ENCODE peak calls at places on chromosomes 16 and 17, in six cellular contexts. J is AG08396, D is ecto neural progenitor cell, T is PC-9, P is neural crest cell, Q is iPS DF 6.9. A is an unnamed sample.

GRCh38 chr17:33520404-33521032 is 227.4 kb upstream of the ASIC2 start:
- DNase-seq in J (no peak), P (peak; percentile 86), D (peak; percentile 90), Q (peak; percentile 48), T (peak; percentile 21), A (peak; percentile 18)

GRCh38 chr17:50044483-50044882 is 11.4 kb upstream of the ITGA3 start:
- DNase-seq in J (no peak), T (no peak), D (no peak), Q (no peak), P (no peak), A (no peak)

GRCh38 chr17:78332530-78332929 is 27.3 kb downstream of the SOCS3 start:
- DNase-seq in T (no peak), J (no peak), P (no peak), Q (no peak), D (no peak), A (no peak)

GRCh38 chr17:63440770-63441335 is 5.3 kb downstream of the CYB561 start:
- DNase-seq in J (no peak), P (no peak), D (no peak), Q (no peak), T (no peak), A (no peak)

GRCh38 chr17:77142689-77143088 is 1.9 kb downstream of the SEC14L1 start:
- DNase-seq in P (no peak), D (no peak), T (no peak), Q (no peak), J (no peak), A (no peak)

GRCh38 chr17:42179911-42180410 is 981 bp downstream of the KCNH4 start:
- DNase-seq in J (peak; percentile 75), T (no peak), Q (no peak), P (peak; percentile 66), D (peak; percentile 87), A (peak; percentile 34)

GRCh38 chr17:76726766-76727718 is at the start of gene METTL23:
- DNase-seq in J (peak; percentile 85), D (peak; percentile 88), Q (no peak), T (peak; percentile 70), P (peak; percentile 61), A (no peak)

GRCh38 chr16:82038941-82039340 is 3.9 kb downstream of the HSD17B2 start:
- DNase-seq in J (no peak), D (no peak), T (no peak), P (no peak), Q (no peak), A (no peak)

GRCh38 chr17:82913304-82914043 is 73.7 kb upstream of the ZNF750 start:
- DNase-seq in P (no peak), J (no peak), D (no peak), T (peak; percentile 13), Q (no peak), A (no peak)

GRCh38 chr17:12395733-12396354 is 269.8 kb upstream of the MYOCD start:
- DNase-seq in Q (peak; percentile 7), P (peak; percentile 27), J (no peak), D (no peak), T (no peak), A (no peak)

GRCh38 chr16:89924298-89924924 is 1.3 kb downstream of the TUBB3 start:
- DNase-seq in T (no peak), D (peak; percentile 87), P (peak; percentile 64), J (peak; percentile 64), Q (no peak), A (peak; percentile 49)

GRCh38 chr16:50683689-50684374 is 2.7 kb upstream of the SNX20 start:
- DNase-seq in Q (no peak), J (no peak), D (no peak), T (no peak), P (no peak), A (peak; percentile 58)

GRCh38 chr17:73148540-73149334 is 16.1 kb upstream of the SSTR2 start:
- DNase-seq in J (no peak), Q (no peak), P (no peak), D (no peak), T (no peak), A (no peak)

GRCh38 chr16:66419527-66419926 is 7.6 kb upstream of the BEAN1 start:
- DNase-seq in D (no peak), J (no peak), Q (no peak), P (no peak), T (no peak), A (no peak)

GRCh38 chr17:58332720-58333395 is 4.3 kb upstream of the TSPOAP1 start:
- DNase-seq in D (no peak), P (no peak), J (no peak), Q (no peak), T (no peak), A (peak; percentile 16)

GRCh38 chr17:46020023-46020735 is 21.1 kb downstream of the STH start:
- DNase-seq in D (no peak), J (no peak), Q (no peak), T (no peak), P (no peak), A (peak; percentile 31)

GRCh38 chr17:3959295-3959899 is 4.8 kb downstream of the ATP2A3 start:
- DNase-seq in T (peak; percentile 84), P (no peak), D (no peak), Q (no peak), J (peak; percentile 92), A (no peak)